ENCODE peak calls at places on chromosomes 7 and 10, in eight cellular contexts. N is neural progenitor cell, K is hepatocyte, J is GM23338, H is HCT116, P is MM.1S, W is OCI-LY7, M is PC-3. O is an unnamed sample.

GRCh38 chr10:788796-789748 is 99.6 kb upstream of the DIP2C start:
- DNase-seq in J (peak), W (no peak), N (peak), M (peak), K (peak), P (no peak), H (peak), O (peak)

GRCh38 chr10:101725843-101726242 is 30.9 kb upstream of the FBXW4 start:
- DNase-seq in W (no peak), K (peak), P (no peak), J (no peak), M (no peak), N (no peak), H (no peak), O (no peak)

GRCh38 chr10:113132651-113133088 is 182.6 kb downstream of the TCF7L2 start:
- DNase-seq in J (peak), N (peak), P (no peak), K (no peak), M (no peak), H (no peak), W (no peak), O (peak)

GRCh38 chr7:51190950-51191349 is 125.7 kb downstream of the COBL start:
- DNase-seq in H (no peak), K (no peak), J (no peak), M (no peak), N (no peak), W (no peak), P (no peak), O (no peak)

GRCh38 chr10:132265878-132266496 is 41.8 kb downstream of the STK32C start:
- DNase-seq in J (no peak), H (no peak), N (no peak), W (no peak), P (no peak), K (no peak), M (no peak), O (peak)

GRCh38 chr10:79438021-79438698 is 7.3 kb downstream of the ZCCHC24 start:
- DNase-seq in P (no peak), H (no peak), N (no peak), W (no peak), J (no peak), M (peak), K (no peak), O (peak)

GRCh38 chr7:132187869-132188789 is 388.1 kb downstream of the PLXNA4 start:
- DNase-seq in J (peak), P (no peak), H (no peak), M (no peak), K (no peak), N (no peak), W (no peak), O (no peak)

GRCh38 chr10:13707156-13707881 is 120.6 kb downstream of the PRPF18 start:
- DNase-seq in K (peak), W (no peak), H (no peak), P (no peak), M (peak), N (peak), J (peak), O (peak)

GRCh38 chr7:128410092-128410665 is 397 bp upstream of the IMPDH1 start:
- DNase-seq in J (peak), N (peak), H (peak), W (peak), K (peak), M (peak), P (peak), O (peak)

GRCh38 chr7:92731327-92732063 is 104.9 kb downstream of the CDK6 start:
- DNase-seq in N (no peak), M (peak), W (peak), H (no peak), P (peak), J (no peak), K (no peak), O (peak)

GRCh38 chr7:151894131-151895007 is 17.5 kb upstream of the PRKAG2 start:
- DNase-seq in J (no peak), M (no peak), W (no peak), P (no peak), H (no peak), K (no peak), N (no peak), O (no peak)

GRCh38 chr7:86972072-86972471 is 87.4 kb downstream of the ELAPOR2 start:
- DNase-seq in P (no peak), W (no peak), K (no peak), J (peak), M (no peak), N (peak), H (no peak), O (no peak)

GRCh38 chr10:78523453-78523852 is 489.8 kb downstream of the RPS24 start:
- DNase-seq in H (no peak), M (peak), P (no peak), N (no peak), W (no peak), K (no peak), J (no peak), O (no peak)

GRCh38 chr10:51063659-51064535 is 10.4 kb upstream of the PRKG1 start:
- DNase-seq in P (peak), J (peak), M (peak), H (peak), N (peak), K (peak), W (peak), O (peak)

GRCh38 chr7:108263364-108263951 is 133.3 kb upstream of the LAMB4 start:
- DNase-seq in H (no peak), K (no peak), P (peak), N (no peak), W (no peak), J (no peak), M (no peak), O (no peak)

GRCh38 chr10:104350146-104350635 is 3.4 kb upstream of the CFAP58 start:
- DNase-seq in K (peak), J (peak), N (peak), M (peak), H (peak), P (peak), W (peak), O (peak)

GRCh38 chr7:23742051-23742450 is 32.0 kb downstream of the STK31 start:
- DNase-seq in H (no peak), N (no peak), J (no peak), K (no peak), M (no peak), W (no peak), P (no peak), O (no peak)

GRCh38 chr7:149720372-149721083 is 52.9 kb downstream of the ZNF467 start:
- DNase-seq in W (no peak), J (no peak), N (no peak), H (no peak), M (no peak), P (no peak), K (peak), O (no peak)

GRCh38 chr10:58318346-58318745 is 16.5 kb upstream of the UBE2D1 start:
- DNase-seq in M (no peak), J (no peak), K (no peak), H (no peak), P (no peak), W (no peak), N (no peak), O (peak)

GRCh38 chr10:86359111-86359510 is 7.5 kb downstream of the GRID1 start:
- DNase-seq in H (no peak), P (no peak), N (no peak), M (no peak), J (no peak), W (no peak), K (no peak), O (no peak)

GRCh38 chr10:86362129-86362527 is 4.5 kb downstream of the GRID1 start:
- DNase-seq in N (no peak), W (no peak), M (no peak), H (no peak), K (no peak), J (no peak), P (no peak), O (no peak)

GRCh38 chr10:86361134-86362128 is 5.2 kb downstream of the GRID1 start:
- DNase-seq in H (no peak), W (no peak), P (no peak), K (no peak), N (no peak), J (no peak), M (no peak), O (no peak)

GRCh38 chr10:86360657-86361056 is 5.9 kb downstream of the GRID1 start:
- DNase-seq in N (no peak), M (no peak), H (no peak), J (no peak), K (no peak), W (no peak), P (no peak), O (no peak)

GRCh38 chr10:86359933-86360332 is 6.7 kb downstream of the GRID1 start:
- DNase-seq in M (no peak), N (no peak), J (no peak), W (no peak), K (no peak), H (no peak), P (no peak), O (no peak)
- TF ChIP-seq EZH2phosphoT487 in M (no peak), N (no peak), J (no peak), W (no peak), K (no peak), H (no peak), P (no peak), O (no peak)

DNA sequence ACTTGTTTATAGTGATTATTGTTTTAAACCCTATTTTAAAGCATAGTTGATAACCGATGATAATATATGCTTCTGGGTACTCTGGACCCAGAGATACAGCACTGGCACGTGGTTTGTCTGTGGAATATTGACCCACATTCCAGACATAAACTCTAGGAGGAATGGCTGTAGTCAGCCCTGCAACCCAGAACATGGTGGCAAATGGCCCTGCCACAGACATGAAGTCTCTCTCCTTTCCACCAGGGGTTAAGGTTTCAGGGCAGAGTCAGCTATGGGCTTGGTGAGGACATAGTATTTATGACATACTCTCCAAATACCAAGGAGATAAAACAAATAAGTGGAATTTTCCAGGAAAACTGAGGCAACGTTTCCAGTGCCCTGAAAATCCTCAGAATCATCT is 83.6 kb downstream of the NAMPT start:
- DNase-seq in N (no peak), K (no peak), H (no peak), W (no peak), J (no peak), P (no peak), M (no peak), O (no peak)
- H3K27ac ChIP-seq in N (no peak), K (peak), H (no peak), W (no peak), J (no peak), P (no peak), M (no peak), O (no peak)

DNA sequence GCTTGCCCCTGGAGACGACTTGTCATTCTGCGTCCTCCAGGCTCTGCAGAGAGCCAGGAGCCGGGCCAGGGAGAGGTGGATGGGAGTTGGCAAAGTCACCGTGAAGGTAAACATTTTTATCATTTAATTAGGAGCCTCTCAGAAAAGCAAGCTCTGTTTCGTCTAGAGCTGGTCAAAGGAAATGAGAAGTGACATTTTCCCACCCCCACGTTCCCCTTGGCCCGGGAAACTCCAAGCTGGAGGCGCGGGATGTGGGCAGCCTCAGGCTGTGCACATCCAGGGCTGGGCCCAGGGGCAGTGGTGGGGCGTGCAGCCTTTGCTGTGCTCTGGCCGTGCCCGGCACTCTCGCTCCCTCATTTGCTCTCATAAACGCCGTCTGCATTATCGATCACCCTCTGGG is 135.6 kb upstream of the RET start:
- DNase-seq in K (no peak), M (no peak), J (no peak), P (no peak), H (no peak), W (no peak), N (no peak), O (no peak)
- TF ChIP-seq EZH2phosphoT487 in K (no peak), M (no peak), J (no peak), P (no peak), H (no peak), W (no peak), N (no peak), O (no peak)

GRCh38 chr10:124356706-124357582 is 61.8 kb downstream of the OAT start:
- DNase-seq in P (no peak), K (no peak), M (peak), J (peak), N (no peak), W (no peak), H (no peak), O (no peak)
- H3K27ac ChIP-seq in P (no peak), K (no peak), M (no peak), J (no peak), N (no peak), W (no peak), H (no peak), O (no peak)

GRCh38 chr10:124342136-124342820 is 76.4 kb downstream of the OAT start:
- DNase-seq in N (no peak), P (no peak), W (no peak), K (no peak), J (no peak), M (no peak), H (no peak), O (no peak)
- TF ChIP-seq EZH2phosphoT487 in N (no peak), P (no peak), W (no peak), K (no peak), J (no peak), M (no peak), H (no peak), O (no peak)

GRCh38 chr10:38094158-38094922 is at the start of gene ZNF37A:
- DNase-seq in J (peak), N (peak), K (peak), W (peak), P (peak), H (peak), M (peak), O (peak)

GRCh38 chr10:38093816-38094157 is 350 bp upstream of the ZNF37A start:
- DNase-seq in H (no peak), W (peak), J (no peak), M (no peak), P (no peak), K (no peak), N (no peak), O (no peak)

GRCh38 chr10:38094923-38095574 is 912 bp downstream of the ZNF37A start:
- DNase-seq in H (no peak), J (no peak), W (peak), P (no peak), K (no peak), M (no peak), N (no peak), O (no peak)
- H3K27ac ChIP-seq in H (peak), J (no peak), W (peak), P (no peak), K (peak), M (no peak), N (no peak), O (peak)

GRCh38 chr7:44460325-44460724 is 30.1 kb downstream of the NUDCD3 start:
- DNase-seq in M (no peak), J (no peak), W (peak), H (no peak), N (no peak), P (peak), K (no peak), O (no peak)
- TF ChIP-seq EZH2phosphoT487 in M (no peak), J (no peak), W (no peak), H (no peak), N (no peak), P (no peak), K (no peak), O (no peak)